ENCODE peak calls at places on chromosomes 5 and 9, in five cellular contexts. R, X, W, U and Q are unnamed samples.

GRCh38 chr9:113998529-113999255 is 79.4 kb downstream of the AMBP start:
- DNase-seq in R (no peak), X (no peak), W (no peak), U (peak), Q (no peak)

GRCh38 chr5:39943811-39944210 is 519.0 kb upstream of the DAB2 start:
- DNase-seq in R (no peak), X (no peak), W (no peak), U (no peak), Q (no peak)

GRCh38 chr9:121239071-121239470 is 28.9 kb upstream of the GSN start:
- DNase-seq in R (no peak), X (peak), W (no peak), U (no peak), Q (no peak)

GRCh38 chr9:17761984-17762676 is 183.3 kb downstream of the SH3GL2 start:
- DNase-seq in R (no peak), X (no peak), W (no peak), U (no peak), Q (no peak)

GRCh38 chr5:134103397-134103796 is 11.1 kb upstream of the TCF7 start:
- DNase-seq in R (no peak), X (no peak), W (no peak), U (no peak), Q (no peak)

GRCh38 chr9:79220666-79221065 is 351.1 kb upstream of the TLE4 start:
- DNase-seq in R (no peak), X (peak), W (no peak), U (no peak), Q (no peak)

GRCh38 chr5:95668728-95669127 is 14.1 kb downstream of the SPATA9 start:
- DNase-seq in R (no peak), X (no peak), W (no peak), U (no peak), Q (no peak)

GRCh38 chr5:154158379-154158738 is 32.2 kb upstream of the GALNT10 start:
- DNase-seq in R (no peak), X (no peak), W (no peak), U (no peak), Q (no peak)

GRCh38 chr5:98428806-98429205 is 344.7 kb upstream of the RGMB start:
- DNase-seq in R (no peak), X (peak), W (no peak), U (peak), Q (no peak)

GRCh38 chr9:127916665-127917581 is at the start of gene ST6GALNAC4:
- DNase-seq in R (peak), X (peak), W (peak), U (peak), Q (peak)

GRCh38 chr5:134874831-134875655 is 872 bp downstream of the TXNDC15 start:
- DNase-seq in R (peak), X (peak), W (peak), U (peak), Q (peak)

GRCh38 chr9:110847661-110848060 is 179.1 kb downstream of the MUSK start:
- DNase-seq in R (no peak), X (peak), W (no peak), U (no peak), Q (no peak)

GRCh38 chr9:81628897-81629296 is 60.5 kb downstream of the TLE1 start:
- DNase-seq in R (no peak), X (peak), W (no peak), U (no peak), Q (no peak)

GRCh38 chr5:127875235-127876021 is 172.2 kb downstream of the CCDC192 start:
- DNase-seq in R (peak), X (peak), W (peak), U (peak), Q (peak)

GRCh38 chr9:27548055-27548741 is 18.6 kb upstream of the MOB3B start:
- DNase-seq in R (no peak), X (peak), W (peak), U (peak), Q (no peak)

GRCh38 chr5:72857396-72857795 is 40.9 kb downstream of the TNPO1 start:
- DNase-seq in R (no peak), X (no peak), W (no peak), U (no peak), Q (no peak)

GRCh38 chr5:132770476-132771159 is 6.4 kb downstream of the SEPTIN8 start:
- DNase-seq in R (no peak), X (no peak), W (no peak), U (no peak), Q (no peak)

GRCh38 chr5:98905857-98906688 is 22.7 kb downstream of the CHD1 start:
- DNase-seq in R (no peak), X (peak), W (no peak), U (peak), Q (no peak)

GRCh38 chr5:168529361-168530234 is 493 bp downstream of the FBLL1 start:
- DNase-seq in R (no peak), X (no peak), W (no peak), U (no peak), Q (no peak)

GRCh38 chr5:124371121-124371706 is 375.2 kb downstream of the ZNF608 start:
- DNase-seq in R (no peak), X (no peak), W (no peak), U (no peak), Q (no peak)

GRCh38 chr5:150576449-150576949 is 64.0 kb upstream of the SYNPO start:
- DNase-seq in R (no peak), X (no peak), W (no peak), U (no peak), Q (no peak)

GRCh38 chr9:131734165-131734610 is 5.7 kb downstream of the RAPGEF1 start:
- DNase-seq in R (no peak), X (no peak), W (peak), U (no peak), Q (no peak)

GRCh38 chr9:17204611-17205165 is 69.8 kb downstream of the CNTLN start:
- DNase-seq in R (no peak), X (no peak), W (no peak), U (no peak), Q (no peak)

GRCh38 chr5:151612689-151613427 is 21.7 kb upstream of the FAT2 start:
- DNase-seq in R (no peak), X (peak), W (peak), U (peak), Q (peak)

GRCh38 chr5:6448622-6449464 is at the start of gene UBE2QL1:
- DNase-seq in R (peak), X (no peak), W (no peak), U (no peak), Q (peak)

GRCh38 chr5:64074533-64074932 is 91.1 kb upstream of the RNF180 start:
- DNase-seq in R (peak), X (peak), W (no peak), U (peak), Q (peak)

GRCh38 chr5:4862500-4862899 is 277.6 kb upstream of the ADAMTS16 start:
- DNase-seq in R (no peak), X (peak), W (peak), U (peak), Q (peak)

GRCh38 chr5:159972538-159973362 is 36.2 kb upstream of the TTC1 start:
- DNase-seq in R (no peak), X (no peak), W (no peak), U (no peak), Q (no peak)

GRCh38 chr5:44821164-44821563 is 12.4 kb downstream of the MRPS30 start:
- DNase-seq in R (no peak), X (no peak), W (no peak), U (no peak), Q (no peak)

GRCh38 chr5:127601111-127601510 is 47.8 kb upstream of the CTXN3 start:
- DNase-seq in R (no peak), X (no peak), W (no peak), U (no peak), Q (no peak)

GRCh38 chr5:107826311-107827000 is 155.7 kb upstream of the EFNA5 start:
- DNase-seq in R (no peak), X (no peak), W (no peak), U (no peak), Q (no peak)

GRCh38 chr5:10854526-10855277 is 93.7 kb upstream of the DAP start:
- DNase-seq in R (no peak), X (no peak), W (no peak), U (no peak), Q (no peak)

GRCh38 chr5:67294266-67294938 is 97.8 kb upstream of the CD180 start:
- DNase-seq in R (no peak), X (no peak), W (no peak), U (no peak), Q (no peak)

GRCh38 chr9:13448482-13448881 is 169.0 kb upstream of the MPDZ start:
- DNase-seq in R (no peak), X (no peak), W (no peak), U (no peak), Q (no peak)

GRCh38 chr5:119470851-119471451 is 18.7 kb downstream of the HSD17B4 start:
- DNase-seq in R (peak), X (peak), W (no peak), U (peak), Q (peak)

GRCh38 chr9:8895498-8896224 is 1096.1 kb upstream of the DMAC1 start:
- DNase-seq in R (peak), X (peak), W (no peak), U (no peak), Q (peak)

GRCh38 chr5:130992095-130992494 is 173.0 kb downstream of the HINT1 start:
- DNase-seq in R (no peak), X (peak), W (no peak), U (no peak), Q (no peak)

GRCh38 chr5:10289353-10289752 is 18.3 kb downstream of the CMBL start:
- DNase-seq in R (no peak), X (no peak), W (peak), U (no peak), Q (no peak)

GRCh38 chr5:80919678-80920196 is 40.4 kb upstream of the RASGRF2 start:
- DNase-seq in R (no peak), X (no peak), W (no peak), U (no peak), Q (no peak)

GRCh38 chr9:124254261-124254682 is 3.5 kb upstream of the NEK6 start:
- DNase-seq in R (no peak), X (no peak), W (no peak), U (no peak), Q (peak)

GRCh38 chr9:124255222-124255621 is 2.5 kb upstream of the NEK6 start:
- DNase-seq in R (no peak), X (no peak), W (no peak), U (no peak), Q (no peak)

GRCh38 chr9:124248992-124249391 is 8.8 kb upstream of the NEK6 start:
- DNase-seq in R (no peak), X (no peak), W (no peak), U (no peak), Q (no peak)

GRCh38 chr9:124251188-124251587 is 6.6 kb upstream of the NEK6 start:
- DNase-seq in R (no peak), X (no peak), W (no peak), U (no peak), Q (no peak)

GRCh38 chr9:124251605-124252366 is 6.0 kb upstream of the NEK6 start:
- DNase-seq in R (no peak), X (peak), W (no peak), U (peak), Q (no peak)
- TF ChIP-seq CTCF in R (no peak), X (no peak), W (no peak), U (no peak), Q (no peak)

GRCh38 chr5:2783223-2783622 is 31.7 kb upstream of the IRX2 start:
- DNase-seq in R (no peak), X (no peak), W (no peak), U (no peak), Q (no peak)
- TF ChIP-seq CTCF in R (no peak), X (no peak), W (peak), U (peak), Q (no peak)

GRCh38 chr5:175867587-175868347 is 3.6 kb upstream of the CPLX2 start:
- DNase-seq in R (peak), X (no peak), W (no peak), U (peak), Q (no peak)
- TF ChIP-seq CTCF in R (no peak), X (no peak), W (peak), U (no peak), Q (no peak)

DNA sequence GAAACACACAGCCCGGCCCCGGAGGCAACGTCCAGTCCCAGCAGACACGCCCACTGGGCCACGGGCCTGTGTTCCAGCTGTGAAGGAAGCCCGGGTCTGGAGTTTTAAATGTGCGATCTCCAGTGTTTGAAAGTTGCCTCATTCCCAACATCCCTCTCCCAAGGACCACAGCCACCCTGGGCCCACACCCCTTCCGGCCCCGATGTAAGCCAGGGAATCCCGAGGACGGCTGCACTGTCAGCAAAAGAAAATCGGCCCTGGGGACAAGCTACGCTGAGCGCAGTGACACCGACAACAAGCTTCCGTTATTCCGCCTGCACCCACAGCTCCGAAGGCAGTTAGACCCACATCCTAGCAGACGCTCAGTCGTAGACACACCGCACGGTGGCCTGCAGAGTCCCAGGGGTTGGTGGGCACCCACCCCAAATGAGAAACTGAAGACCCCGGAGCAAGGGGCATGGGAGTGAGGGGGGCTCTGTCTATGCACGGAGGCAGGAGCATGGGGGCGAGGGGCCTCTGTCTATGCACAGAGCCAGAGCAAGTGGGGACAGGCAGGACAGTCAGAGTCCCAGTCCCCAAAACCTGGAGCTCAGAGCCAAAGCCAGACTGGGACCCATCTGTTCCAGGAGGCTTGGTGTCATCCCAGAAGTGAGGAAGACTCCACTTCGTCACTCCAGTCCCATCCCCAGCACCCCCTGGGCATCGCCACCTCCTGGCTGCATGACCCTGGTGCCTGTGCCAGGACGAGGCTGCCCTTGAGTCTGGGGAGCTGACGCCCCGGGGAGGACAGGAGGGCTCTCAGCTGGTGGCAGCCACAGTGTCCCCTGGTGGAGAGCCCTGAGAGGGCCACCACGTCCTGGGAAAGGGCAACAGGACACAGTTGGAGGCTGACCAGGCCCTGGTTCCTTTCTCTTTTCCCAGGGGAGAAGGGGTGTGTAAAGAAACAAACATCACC is 23.4 kb downstream of the GLT6D1 start:
- DNase-seq in R (no peak), X (no peak), W (no peak), U (no peak), Q (peak)
- TF ChIP-seq CTCF in R (no peak), X (no peak), W (peak), U (no peak), Q (no peak)

DNA sequence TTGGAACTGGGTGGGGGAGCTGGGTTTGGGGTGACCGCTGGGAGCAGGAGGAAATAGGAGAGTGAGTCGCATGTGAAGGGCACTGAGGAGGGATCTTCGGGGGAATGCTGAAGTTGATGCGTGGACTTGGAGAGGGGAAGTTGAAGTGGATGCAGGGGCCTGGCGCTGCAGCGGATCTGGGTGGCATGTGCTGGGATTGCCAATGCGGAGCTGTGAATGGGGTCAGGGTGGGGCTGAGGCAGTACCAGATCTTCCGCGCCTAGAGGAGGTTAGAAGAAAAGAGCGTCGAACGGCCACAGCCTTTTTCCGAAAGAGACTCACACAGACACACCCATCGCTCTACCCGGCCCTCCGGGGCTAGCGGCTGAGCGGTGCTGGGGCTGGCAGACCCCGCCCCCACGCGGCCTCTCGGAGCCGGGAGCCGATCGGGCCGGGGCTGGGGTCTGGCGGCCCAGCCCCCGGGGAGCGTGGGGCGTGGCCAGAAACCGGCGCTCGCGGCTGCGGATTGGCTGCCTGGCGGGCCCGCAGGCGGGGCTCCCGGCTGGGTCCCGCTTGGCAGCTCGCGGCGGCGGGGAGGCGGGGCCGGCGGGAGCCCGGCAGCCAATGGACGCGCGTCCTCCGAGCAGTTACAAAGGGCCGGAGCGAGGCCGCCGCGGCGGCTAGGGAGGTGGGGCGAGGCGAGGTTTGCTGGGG is at the start of gene TGFBR1:
- DNase-seq in R (peak), X (peak), W (peak), U (peak), Q (peak)
- TF ChIP-seq CTCF in R (no peak), X (no peak), W (no peak), U (no peak), Q (no peak)

DNA sequence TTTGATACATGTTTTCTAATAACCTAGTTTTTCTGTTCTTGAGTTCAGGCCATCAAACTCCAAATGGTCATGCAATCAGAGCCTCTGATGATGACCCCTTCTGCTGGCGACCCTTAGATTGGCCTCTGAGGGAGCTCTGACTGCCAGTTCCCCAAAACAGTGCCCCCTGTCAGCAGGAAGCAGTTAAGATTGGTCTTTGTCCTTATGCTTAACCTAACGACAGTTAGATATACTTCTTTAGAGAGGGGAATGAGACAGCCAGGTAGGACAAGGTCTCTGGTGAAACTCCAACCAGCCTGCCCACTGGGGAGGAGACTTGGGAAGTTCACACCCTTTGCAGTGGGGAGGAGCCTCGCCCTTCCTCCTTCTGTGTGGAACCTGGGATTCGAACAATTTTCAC is 390.4 kb upstream of the KIF2A start:
- DNase-seq in R (no peak), X (no peak), W (no peak), U (no peak), Q (no peak)
- TF ChIP-seq CTCF in R (no peak), X (no peak), W (no peak), U (no peak), Q (no peak)

GRCh38 chr9:124394596-124394995 is 20.6 kb downstream of the PSMB7 start:
- DNase-seq in R (no peak), X (no peak), W (no peak), U (no peak), Q (no peak)
- TF ChIP-seq CTCF in R (no peak), X (no peak), W (no peak), U (no peak), Q (no peak)

DNA sequence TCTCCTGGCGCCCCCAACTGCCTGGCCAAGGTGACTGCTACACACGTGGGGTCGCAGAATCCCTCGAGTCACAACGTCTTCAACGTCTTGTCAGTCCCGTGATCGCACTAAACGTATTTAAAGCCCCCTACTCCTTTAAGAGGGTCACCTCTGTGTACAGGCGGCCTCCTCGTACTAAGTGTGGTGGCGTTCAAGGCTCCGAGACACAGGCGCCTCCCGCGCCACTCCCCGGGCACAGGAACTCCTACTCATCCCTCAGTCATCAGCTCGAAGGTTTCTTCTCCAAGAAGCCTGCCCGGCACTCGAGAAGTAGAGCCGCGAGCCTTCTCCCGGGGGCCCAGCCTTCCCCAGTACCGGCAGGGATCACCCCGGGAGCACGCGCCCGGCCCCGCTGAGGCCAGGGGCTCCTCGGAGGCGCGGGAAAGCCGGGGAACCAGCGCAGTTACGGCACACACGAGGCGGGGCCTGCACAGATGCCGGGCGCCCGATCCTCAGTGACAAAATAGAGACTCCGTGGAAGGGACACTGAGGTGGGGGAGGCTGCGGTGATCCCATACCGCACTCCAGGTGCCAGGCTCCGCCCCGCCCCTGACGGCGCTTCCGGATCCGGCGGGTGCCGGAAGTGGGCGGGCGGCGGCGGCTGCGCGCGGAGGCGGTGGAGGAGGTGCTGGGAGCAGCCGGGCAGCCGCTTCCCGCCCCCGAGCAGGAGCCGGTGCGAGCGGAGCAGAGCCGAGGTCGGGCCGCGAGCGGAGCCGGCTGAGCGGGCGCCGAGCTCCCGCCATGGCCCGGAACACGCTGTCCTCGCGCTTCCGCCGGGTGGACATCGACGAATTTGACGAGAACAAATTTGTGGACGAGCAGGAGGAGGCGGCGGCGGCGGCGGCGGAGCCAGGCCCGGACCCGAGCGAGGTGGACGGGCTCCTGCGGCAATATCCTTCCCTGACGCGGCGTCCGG is 6.9 kb downstream of the ARPC5L start:
- DNase-seq in R (peak), X (peak), W (peak), U (peak), Q (peak)
- TF ChIP-seq CTCF in R (no peak), X (no peak), W (peak), U (no peak), Q (peak)